ENCODE peak calls at places on chromosomes 7 and 10, in seven cellular contexts. Z, G, J, U, I, M and C are unnamed samples.

GRCh38 chr10:37344413-37344812 is 219.0 kb downstream of the ANKRD30A start:
- DNase-seq in U (no peak), Z (no peak), M (no peak), J (no peak), I (no peak), G (no peak), C (no peak)

GRCh38 chr10:101301111-101301731 is 52.7 kb upstream of the BTRC start:
- DNase-seq in G (peak), Z (no peak), U (no peak), I (no peak), J (no peak), M (no peak), C (peak)

GRCh38 chr10:117134084-117135025 is 3.7 kb downstream of the VAX1 start:
- DNase-seq in J (no peak), I (no peak), G (no peak), Z (no peak), M (no peak), U (no peak), C (peak)

GRCh38 chr7:75039166-75039565 is 34.4 kb downstream of the RCC1L start:
- DNase-seq in G (no peak), J (no peak), I (no peak), U (no peak), M (no peak), Z (no peak), C (no peak)

GRCh38 chr7:72152171-72153131 is 259.7 kb downstream of the CALN1 start:
- DNase-seq in I (no peak), J (no peak), M (no peak), U (no peak), G (no peak), Z (no peak), C (no peak)

GRCh38 chr7:2929321-2930201 is 85.5 kb upstream of the GNA12 start:
- DNase-seq in M (no peak), G (no peak), I (no peak), U (no peak), J (no peak), Z (no peak), C (peak)

GRCh38 chr7:152910545-152911013 is 151.0 kb downstream of the ACTR3B start:
- DNase-seq in U (no peak), Z (no peak), I (no peak), G (no peak), J (no peak), M (no peak), C (no peak)

GRCh38 chr7:112001089-112001826 is 204.9 kb downstream of the DOCK4 start:
- DNase-seq in I (no peak), G (no peak), U (peak), J (no peak), M (no peak), Z (no peak), C (no peak)

GRCh38 chr7:138785587-138786437 is 12.0 kb upstream of the TMEM213 start:
- DNase-seq in Z (no peak), I (no peak), J (no peak), M (no peak), U (no peak), G (peak), C (no peak)